ENCODE peak calls at places on chromosomes 1 and 21, in four cellular contexts. V, W, U and M are unnamed samples. For H3K4me1, the result is how much of the 10 kb centered on the place peaks cover.

GRCh38 chr1:94463765-94464330 is 45.7 kb downstream of the ABCD3 start:
- DNase-seq in W (peak), U (no peak), V (peak), M (no peak)

GRCh38 chr1:171381866-171382210 is 67.9 kb downstream of the FMO4 start:
- DNase-seq in U (no peak), V (no peak), W (no peak), M (no peak)

GRCh38 chr1:23473037-23473800 is 10.8 kb downstream of the ASAP3 start:
- DNase-seq in V (no peak), U (no peak), W (no peak), M (no peak)

GRCh38 chr1:202244841-202245261 is 51.3 kb downstream of the LGR6 start:
- DNase-seq in U (no peak), W (no peak), V (no peak), M (no peak)

GRCh38 chr1:145962157-145963102 is 1.9 kb downstream of the ANKRD34A start:
- DNase-seq in U (no peak), V (no peak), W (peak), M (no peak)

GRCh38 chr21:41701749-41702148 is 65.1 kb downstream of the RIPK4 start:
- DNase-seq in U (no peak), W (no peak), V (no peak), M (no peak)

GRCh38 chr1:39082140-39082799 is 56.1 kb downstream of the NDUFS5 start:
- DNase-seq in U (no peak), V (no peak), W (no peak), M (no peak)

GRCh38 chr1:150389650-150390049 is 25.7 kb downstream of the RPRD2 start:
- DNase-seq in W (no peak), U (no peak), V (no peak), M (no peak)

GRCh38 chr1:229410692-229411433 is 23.0 kb downstream of the ACTA1 start:
- DNase-seq in W (no peak), V (no peak), U (no peak), M (peak)

GRCh38 chr21:43864313-43864805 is 664 bp upstream of the AGPAT3 start:
- DNase-seq in U (no peak), V (no peak), W (peak), M (no peak)

GRCh38 chr1:22318279-22318983 is 133.2 kb upstream of the ZBTB40 start:
- DNase-seq in V (no peak), W (no peak), U (no peak), M (no peak)

DNA sequence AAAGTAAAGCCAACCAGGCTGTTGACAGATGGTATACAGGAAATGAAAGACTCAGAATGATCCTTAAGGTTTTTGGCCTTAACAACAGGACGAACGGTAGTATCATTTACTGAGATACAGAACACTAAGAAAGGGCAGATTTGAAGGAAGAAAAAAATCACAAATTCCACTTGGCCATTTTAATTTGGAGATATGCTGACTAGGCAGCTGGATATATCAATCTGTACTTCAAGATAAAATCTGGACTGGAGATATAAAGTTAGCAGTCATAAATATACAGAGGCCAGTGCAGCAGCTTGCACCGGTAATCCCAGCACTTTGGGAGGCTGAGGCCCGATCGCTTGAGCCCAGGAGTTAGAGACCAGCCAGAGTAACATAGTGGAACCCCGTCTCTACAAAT is 1.3 kb downstream of the NVL start:
- DNase-seq in U (no peak), V (no peak), W (no peak), M (no peak)
- H3K4me3 ChIP-seq in U (no peak), V (peak), W (peak), M (peak)

DNA sequence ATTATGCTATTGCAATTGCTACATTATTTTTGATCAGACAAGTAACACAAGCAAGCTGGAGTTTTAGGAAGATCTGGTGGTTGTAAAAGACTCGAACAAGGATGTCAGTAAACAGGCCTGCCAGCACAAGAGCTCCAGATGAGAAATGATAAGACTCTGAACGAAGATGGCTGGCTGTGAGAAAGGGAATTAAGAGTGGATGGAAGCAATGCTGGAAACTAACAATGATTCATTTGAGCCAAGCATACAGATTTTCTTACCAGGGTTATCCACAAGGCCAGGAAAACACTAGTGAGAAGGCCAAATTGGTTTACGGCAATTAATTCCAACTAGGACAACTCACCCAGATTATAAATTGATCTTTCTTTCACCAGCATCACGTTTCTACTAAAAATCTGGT is 54.2 kb downstream of the NRIP1 start:
- DNase-seq in U (no peak), W (no peak), V (no peak), M (no peak)
- H3K4me1 ChIP-seq in U (under half), W (under half), V (under half), M (under half)

DNA sequence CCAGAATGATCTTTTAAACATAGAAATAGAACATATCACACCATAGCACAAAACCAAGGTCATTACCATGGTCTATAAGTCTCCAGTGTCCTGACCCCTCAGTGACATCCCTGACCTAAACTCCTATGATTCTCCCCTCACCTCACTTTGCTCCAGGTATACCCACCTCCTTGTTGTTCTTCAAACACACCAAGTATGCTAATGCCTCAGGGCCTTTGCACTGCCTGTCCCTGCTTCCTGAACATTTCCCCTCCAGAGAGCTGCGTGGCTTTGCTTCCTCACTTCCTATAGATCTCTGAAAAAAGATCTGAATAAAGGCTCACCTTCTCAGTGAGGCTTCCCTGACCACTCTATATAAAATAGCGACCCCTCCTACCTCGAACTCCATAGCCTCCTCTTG is 1.1 kb downstream of the GOLT1A start:
- DNase-seq in V (no peak), U (no peak), W (no peak), M (no peak)
- H3K4me3 ChIP-seq in V (no peak), U (no peak), W (no peak), M (no peak)

GRCh38 chr21:36703626-36704280 is 4.8 kb downstream of the SIM2 start:
- DNase-seq in W (no peak), V (no peak), U (no peak), M (no peak)

GRCh38 chr21:36703123-36703522 is 4.2 kb downstream of the SIM2 start:
- DNase-seq in W (no peak), V (no peak), U (no peak), M (no peak)

GRCh38 chr21:36704958-36705678 is 6.2 kb downstream of the SIM2 start:
- DNase-seq in W (no peak), U (no peak), V (no peak), M (no peak)

GRCh38 chr21:36705679-36706481 is 7.0 kb downstream of the SIM2 start:
- DNase-seq in W (no peak), V (no peak), U (no peak), M (no peak)

GRCh38 chr21:36704281-36704957 is 5.5 kb downstream of the SIM2 start:
- DNase-seq in V (no peak), U (no peak), W (no peak), M (no peak)
- H3K4me1 ChIP-seq in V (half or more), U (under half), W (under half), M (half or more)

GRCh38 chr1:207695943-207696342 is 51.0 kb downstream of the CR1L start:
- DNase-seq in V (no peak), U (no peak), W (no peak), M (no peak)

GRCh38 chr1:207691006-207691405 is 46.1 kb downstream of the CR1L start:
- DNase-seq in U (no peak), V (no peak), W (no peak), M (no peak)

GRCh38 chr1:207691814-207692213 is 46.9 kb downstream of the CR1L start:
- DNase-seq in U (no peak), V (no peak), W (no peak), M (no peak)
- H3K4me3 ChIP-seq in U (no peak), V (no peak), W (no peak), M (no peak)

DNA sequence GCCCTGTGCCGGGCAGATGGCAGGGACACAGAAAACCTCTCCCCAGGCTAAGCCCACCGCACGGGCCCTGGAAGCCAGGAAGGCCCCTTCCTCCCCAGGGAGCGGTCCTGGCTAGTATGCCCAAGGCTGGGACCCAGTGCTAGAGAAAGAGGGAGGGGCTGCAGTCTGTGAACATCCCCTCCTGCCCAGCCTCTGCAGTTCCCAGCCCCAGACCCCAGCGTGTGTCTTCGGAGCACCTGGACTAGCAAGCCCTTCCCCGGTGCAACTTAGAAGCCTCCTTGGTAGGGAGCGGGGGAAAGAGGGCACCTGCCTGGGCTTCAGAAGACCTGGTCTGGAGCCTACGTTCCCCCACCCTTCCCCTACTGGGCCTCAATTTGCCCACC is 2.1 kb downstream of the PLEKHG5 start:
- DNase-seq in W (no peak), U (no peak), V (no peak), M (no peak)
- H3K4me1 ChIP-seq in W (under half), U (under half), V (under half), M (under half)

GRCh38 chr1:110393691-110394564 is 3.1 kb upstream of the SLC16A4 start:
- DNase-seq in V (no peak), W (no peak), U (no peak), M (no peak)

GRCh38 chr1:110390692-110391232 is at the start of gene SLC16A4:
- DNase-seq in U (no peak), W (no peak), V (peak), M (no peak)

GRCh38 chr1:110393286-110393685 is 2.5 kb upstream of the SLC16A4 start:
- DNase-seq in U (no peak), W (no peak), V (no peak), M (no peak)

GRCh38 chr1:110387048-110387748 is 3.6 kb downstream of the SLC16A4 start:
- DNase-seq in U (no peak), V (no peak), W (no peak), M (no peak)

GRCh38 chr1:110390096-110390495 is 730 bp downstream of the SLC16A4 start:
- DNase-seq in V (peak), U (no peak), W (no peak), M (no peak)
- H3K4me3 ChIP-seq in V (peak), U (no peak), W (no peak), M (peak)

GRCh38 chr1:16244650-16245285 is 7.8 kb upstream of the CPLANE2 start:
- DNase-seq in W (no peak), U (no peak), V (no peak), M (no peak)
- H3K4me1 ChIP-seq in W (under half), U (under half), V (under half), M (half or more)